ENCODE peak calls at places on chromosomes 13 and 19, in ten cellular contexts. Q is Caco-2, K is psoas muscle, X is mucosa of descending colon, E is pancreas, O is mammary epithelial cell, Y is tibial nerve, J is kidney epithelial cell, T is left lung, R is brain microvascular endothelial cell. B is an unnamed sample. For H3K36me3, the result is how much of the 10 kb centered on the place peaks cover.

GRCh38 chr19:50703915-50704548 is 15.6 kb downstream of the SHANK1 start:
- DNase-seq in T (no peak), J (no peak), Y (no peak), R (no peak), E (no peak), O (no peak), Q (peak), X (no peak), K (no peak), B (no peak)

GRCh38 chr19:29487432-29487831 is 38.4 kb upstream of the VSTM2B start:
- DNase-seq in Y (no peak), T (no peak), J (no peak), R (no peak), X (no peak), O (no peak), Q (no peak), E (no peak), K (no peak), B (no peak)

GRCh38 chr13:103795892-103796478 is 729.8 kb upstream of the SLC10A2 start:
- DNase-seq in R (no peak), E (no peak), X (no peak), K (no peak), O (no peak), Q (no peak), T (no peak), Y (no peak), J (no peak), B (no peak)

GRCh38 chr19:23823952-23824389 is 65.3 kb upstream of the ZNF681 start:
- DNase-seq in O (peak), X (no peak), J (no peak), T (no peak), E (no peak), K (no peak), Q (peak), R (no peak), Y (no peak), B (peak)

GRCh38 chr13:32897296-32897695 is 118.9 kb upstream of the KL start:
- DNase-seq in T (no peak), X (no peak), Y (no peak), K (no peak), E (no peak), Q (no peak), O (peak), J (no peak), R (no peak), B (no peak)

GRCh38 chr13:96130818-96131217 is 40.9 kb downstream of the HS6ST3 start:
- DNase-seq in E (no peak), K (no peak), R (no peak), O (no peak), Y (no peak), X (no peak), Q (no peak), T (no peak), J (no peak), B (no peak)

GRCh38 chr19:47723573-47723923 is 10.3 kb downstream of the EHD2 start:
- DNase-seq in E (peak), O (peak), Q (peak), T (no peak), X (peak), J (peak), Y (peak), K (peak), R (peak), B (no peak)

GRCh38 chr13:51148952-51149573 is 38.0 kb upstream of the C13orf42 start:
- DNase-seq in E (no peak), O (peak), Y (peak), K (no peak), X (no peak), Q (no peak), J (no peak), R (peak), T (no peak), B (no peak)

GRCh38 chr19:35860818-35861639 is 4.3 kb downstream of the KIRREL2 start:
- DNase-seq in R (no peak), X (no peak), E (no peak), T (peak), K (no peak), Y (no peak), Q (peak), O (no peak), J (no peak), B (no peak)

GRCh38 chr19:1429750-1430149 is 8.4 kb upstream of the RPS15 start:
- DNase-seq in Y (no peak), X (peak), T (no peak), R (no peak), Q (peak), K (no peak), O (no peak), J (no peak), E (no peak), B (no peak)

GRCh38 chr19:58519087-58519354 is 589 bp downstream of the ZBTB45 start:
- DNase-seq in O (peak), Q (peak), K (peak), E (peak), R (peak), X (peak), T (no peak), Y (peak), J (no peak), B (no peak)

GRCh38 chr19:15112385-15112784 is 5.2 kb downstream of the SYDE1 start:
- DNase-seq in X (no peak), E (no peak), J (no peak), T (no peak), R (no peak), O (peak), K (no peak), Q (no peak), Y (no peak), B (no peak)

GRCh38 chr19:15320118-15320517 is 12.2 kb downstream of the BRD4 start:
- DNase-seq in J (no peak), E (no peak), O (no peak), Q (no peak), Y (no peak), R (no peak), K (no peak), X (no peak), T (no peak), B (no peak)

GRCh38 chr13:44906758-44907157 is 82.5 kb downstream of the NUFIP1 start:
- DNase-seq in K (no peak), Q (no peak), E (peak), X (no peak), R (no peak), Y (no peak), O (no peak), J (no peak), T (no peak), B (no peak)

GRCh38 chr19:58009666-58010301 is 7.2 kb upstream of the ZNF606 start:
- DNase-seq in T (peak), X (peak), Y (peak), E (peak), Q (peak), K (peak), O (peak), J (peak), R (peak), B (peak)

GRCh38 chr13:50230365-50230978 is 215.2 kb downstream of the KCNRG start:
- DNase-seq in Y (no peak), K (no peak), R (no peak), T (no peak), E (no peak), J (no peak), Q (no peak), X (no peak), O (peak), B (no peak)

GRCh38 chr13:73096173-73097117 is 37.6 kb downstream of the KLF5 start:
- DNase-seq in Y (no peak), T (no peak), J (no peak), Q (peak), K (no peak), E (no peak), R (peak), O (peak), X (no peak), B (no peak)
- TF ChIP-seq CTCF in Y (no peak), T (no peak), J (no peak), Q (no peak), K (no peak), E (no peak), R (no peak), O (no peak), X (no peak), B (no peak)

GRCh38 chr13:24267283-24267682 is 42.1 kb upstream of the C1QTNF9 start:
- DNase-seq in E (no peak), O (no peak), Q (no peak), T (no peak), R (no peak), K (no peak), J (no peak), X (no peak), Y (no peak), B (no peak)
- H3K4me3 ChIP-seq in E (no peak), O (no peak), Q (no peak), T (no peak), R (no peak), K (peak), J (no peak), X (no peak), Y (peak), B (peak)

GRCh38 chr19:55693336-55693974 is 18.4 kb downstream of the EPN1 start:
- DNase-seq in Y (no peak), T (peak), R (no peak), E (no peak), X (no peak), O (no peak), J (no peak), Q (peak), K (no peak), B (no peak)
- H3K36me3 ChIP-seq in Y (half or more), T (under half), R (half or more), E (half or more), X (under half), O (under half), J (under half), Q (under half), K (under half), B (half or more)

GRCh38 chr13:21338156-21338555 is 120.9 kb downstream of the ZDHHC20 start:
- DNase-seq in X (no peak), O (no peak), T (no peak), Q (peak), E (no peak), K (no peak), J (no peak), R (no peak), Y (no peak), B (no peak)
- TF ChIP-seq CTCF in X (no peak), O (no peak), T (no peak), Q (peak), E (no peak), K (no peak), J (peak), R (peak), Y (no peak), B (no peak)

GRCh38 chr13:24053505-24054251 is 106.8 kb upstream of the SPATA13 start:
- DNase-seq in K (no peak), X (no peak), R (peak), T (no peak), Q (peak), O (peak), E (peak), J (peak), Y (no peak), B (no peak)
- H3K4me3 ChIP-seq in K (no peak), X (no peak), R (no peak), T (no peak), Q (no peak), O (no peak), E (no peak), J (no peak), Y (no peak), B (no peak)

GRCh38 chr13:28678809-28679208 is 19.9 kb downstream of the POMP start:
- DNase-seq in T (no peak), Y (no peak), J (no peak), R (no peak), Q (no peak), K (no peak), X (no peak), O (no peak), E (no peak), B (no peak)
- H3K36me3 ChIP-seq in T (under half), Y (half or more), J (under half), R (half or more), Q (under half), K (under half), X (under half), O (under half), E (under half), B (under half)

DNA sequence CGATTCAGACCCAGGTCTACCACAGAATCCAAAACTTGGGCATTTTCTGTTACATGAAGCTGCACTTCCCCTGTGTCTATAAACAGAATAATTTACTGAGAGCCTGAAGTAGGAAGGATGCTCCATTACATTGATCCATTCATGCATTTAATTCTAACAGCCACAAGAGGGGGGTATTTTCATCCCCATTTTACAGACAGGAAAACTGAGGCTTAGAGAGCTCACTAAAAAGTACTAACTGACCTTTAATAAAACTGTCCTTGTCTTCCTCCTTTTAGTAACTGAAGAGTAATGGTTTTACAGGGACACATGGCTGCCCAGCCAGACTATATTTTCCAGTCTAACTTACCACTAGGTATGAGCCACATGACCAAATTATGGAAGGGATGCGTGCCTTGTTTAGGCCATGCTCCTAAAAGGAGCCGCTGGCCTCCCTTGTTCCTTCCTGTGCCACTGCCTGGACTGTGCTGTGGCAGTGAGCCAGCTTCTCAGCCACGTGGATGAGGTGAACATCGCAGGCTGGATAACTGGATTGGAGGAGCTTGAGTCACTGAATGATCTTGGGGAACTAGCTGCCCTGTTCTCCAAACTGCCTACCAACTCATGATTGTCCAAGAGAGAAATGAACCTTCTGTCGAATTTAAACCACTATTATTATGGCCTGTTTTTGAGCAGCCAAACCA is 108.3 kb downstream of the DOCK9 start:
- DNase-seq in Y (no peak), R (no peak), E (no peak), T (no peak), Q (no peak), X (no peak), O (peak), J (no peak), K (no peak), B (no peak)
- TF ChIP-seq CTCF in Y (no peak), R (no peak), E (no peak), T (peak), Q (peak), X (no peak), O (peak), J (no peak), K (no peak), B (peak)